ENCODE peak calls at places on chromosomes 6 and 20, in six cellular contexts. O is Karpas-422, S is mesendoderm, R is SK-N-SH, L is keratinocyte, J is neuronal stem cell. B is an unnamed sample.

GRCh38 chr6:4668271-4669179 is 107.7 kb upstream of the CDYL start:
- DNase-seq in R (no peak), S (no peak), O (no peak), L (no peak), J (no peak), B (peak; percentile 69)

GRCh38 chr20:18981956-18982539 is 168.5 kb downstream of the SCP2D1 start:
- DNase-seq in S (no peak), O (peak; percentile 22), L (no peak), J (no peak), R (no peak), B (no peak)

GRCh38 chr20:33477386-33478234 is 12.3 kb upstream of the CBFA2T2 start:
- DNase-seq in R (no peak), O (peak; percentile 68), S (peak; percentile 42), L (no peak), J (no peak), B (no peak)

GRCh38 chr6:139337830-139338229 is 36.6 kb downstream of the CITED2 start:
- DNase-seq in J (no peak), S (no peak), R (no peak), O (no peak), L (no peak), B (peak; percentile 38)

GRCh38 chr6:13457577-13457976 is 29.8 kb downstream of the GFOD1 start:
- DNase-seq in R (no peak), L (no peak), S (no peak), J (no peak), O (no peak), B (peak; percentile 68)

GRCh38 chr6:100998111-100998510 is 117.0 kb upstream of the ASCC3 start:
- DNase-seq in R (no peak), O (no peak), S (no peak), L (no peak), J (no peak), B (peak; percentile 21)

GRCh38 chr6:12238191-12238590 is 52.0 kb upstream of the EDN1 start:
- DNase-seq in S (no peak), O (no peak), R (no peak), L (no peak), J (no peak), B (no peak)

GRCh38 chr6:49423817-49424216 is 39.2 kb downstream of the MMUT start:
- DNase-seq in S (peak; percentile 5), O (no peak), L (no peak), R (peak; percentile 16), J (no peak), B (peak; percentile 16)

GRCh38 chr20:400451-401275 is 7.4 kb upstream of the RBCK1 start:
- DNase-seq in O (peak; percentile 57), J (no peak), R (peak; percentile 53), S (peak; percentile 19), L (no peak), B (peak; percentile 24)

GRCh38 chr6:165636015-165636414 is 27.0 kb downstream of the PDE10A start:
- DNase-seq in S (peak; percentile 48), J (no peak), O (no peak), R (no peak), L (no peak), B (no peak)

GRCh38 chr6:68901044-68901443 is 266.0 kb downstream of the ADGRB3 start:
- DNase-seq in S (no peak), O (no peak), L (no peak), J (no peak), R (no peak), B (no peak)

GRCh38 chr20:53550590-53551187 is 43.0 kb downstream of the ZNF217 start:
- DNase-seq in L (no peak), S (no peak), O (no peak), J (no peak), R (no peak), B (no peak)

GRCh38 chr20:32763202-32763999 is 1.2 kb downstream of the DNMT3B start:
- DNase-seq in J (no peak), O (no peak), R (peak; percentile 56), S (peak; percentile 62), L (no peak), B (peak; percentile 24)

GRCh38 chr20:39164642-39165041 is 202.5 kb downstream of the DHX35 start:
- DNase-seq in R (no peak), L (no peak), O (no peak), S (no peak), J (no peak), B (no peak)

GRCh38 chr20:23195635-23196034 is 109.5 kb upstream of the CD93 start:
- DNase-seq in O (peak; percentile 77), S (no peak), R (no peak), L (no peak), J (no peak), B (no peak)

GRCh38 chr6:85389180-85389797 is 60.6 kb upstream of the NT5E start:
- DNase-seq in J (no peak), O (no peak), L (no peak), R (no peak), S (no peak), B (no peak)

GRCh38 chr6:56714982-56715456 is 72.3 kb upstream of the DST start:
- DNase-seq in S (peak; percentile 85), J (no peak), L (no peak), O (no peak), R (peak; percentile 55), B (peak; percentile 87)

GRCh38 chr20:62977613-62978558 is 25.4 kb downstream of the SLC17A9 start:
- DNase-seq in L (no peak), O (peak; percentile 90), S (no peak), J (no peak), R (peak; percentile 61), B (no peak)

GRCh38 chr20:62980380-62980960 is 26.3 kb downstream of the BHLHE23 start:
- DNase-seq in L (no peak), J (no peak), R (no peak), S (no peak), O (no peak), B (no peak)

GRCh38 chr20:62979876-62980373 is 26.8 kb downstream of the BHLHE23 start:
- DNase-seq in L (no peak), J (peak; percentile 32), S (no peak), O (no peak), R (no peak), B (no peak)

GRCh38 chr20:62979310-62979709 is 26.8 kb downstream of the SLC17A9 start:
- DNase-seq in J (no peak), R (no peak), S (no peak), L (no peak), O (peak; percentile 55), B (no peak)

GRCh38 chr20:62978559-62978938 is 26.0 kb downstream of the SLC17A9 start:
- DNase-seq in O (no peak), L (no peak), R (no peak), J (no peak), S (no peak), B (no peak)
- H3K9ac ChIP-seq in O (peak overlapping the region; percentile 38), L (no peak overlapping the region), R (no peak overlapping the region), J (no peak overlapping the region), S (no peak overlapping the region), B (no peak overlapping the region)

GRCh38 chr6:27777126-27777525 is 135.1 kb downstream of the OR2B2 start:
- DNase-seq in L (no peak), J (no peak), R (no peak), S (peak; percentile 16), O (no peak), B (no peak)
- H3K9ac ChIP-seq in L (no peak overlapping the region), J (no peak overlapping the region), R (no peak overlapping the region), S (peak overlapping the region; percentile 69), O (no peak overlapping the region), B (no peak overlapping the region)

GRCh38 chr6:63760199-63760598 is 124.6 kb downstream of the PHF3 start:
- DNase-seq in L (no peak), S (no peak), J (no peak), O (peak; percentile 21), R (no peak), B (no peak)

GRCh38 chr6:63765828-63766227 is 130.2 kb downstream of the PHF3 start:
- DNase-seq in R (no peak), J (no peak), S (no peak), L (no peak), O (no peak), B (no peak)

GRCh38 chr6:63759605-63760004 is 124.0 kb downstream of the PHF3 start:
- DNase-seq in S (no peak), R (no peak), L (no peak), J (no peak), O (peak; percentile 14), B (peak; percentile 3)

DNA sequence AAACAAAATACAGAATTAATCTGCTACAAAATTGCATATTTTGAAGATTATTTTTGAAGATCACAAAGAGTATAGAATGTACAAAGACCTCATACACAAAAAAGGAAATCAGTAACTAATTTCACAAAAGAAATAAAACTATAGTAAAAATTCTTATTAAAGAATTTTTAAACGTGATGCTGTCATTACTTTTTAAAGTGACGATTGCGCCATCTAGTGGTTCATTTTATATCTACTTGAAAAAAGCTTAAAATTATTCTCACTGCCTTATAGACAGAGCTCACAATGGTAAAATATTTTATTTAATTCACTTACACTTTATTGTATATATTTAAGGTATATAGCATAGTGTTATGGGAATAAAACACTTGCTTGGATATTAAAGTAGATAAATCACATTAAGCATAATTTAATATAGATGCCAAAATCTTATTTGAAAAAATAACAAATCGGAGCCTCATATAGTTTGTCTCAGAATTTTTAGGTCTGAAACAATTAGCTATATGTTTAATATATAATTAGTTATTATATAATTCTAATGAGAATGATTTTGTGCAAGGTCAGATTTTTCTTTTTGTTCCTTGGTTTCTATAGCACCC is 128.8 kb downstream of the PHF3 start:
- DNase-seq in J (peak; percentile 41), S (no peak), L (no peak), R (no peak), O (peak; percentile 80), B (peak; percentile 54)
- H3K9ac ChIP-seq in J (no peak overlapping the region), S (no peak overlapping the region), L (no peak overlapping the region), R (no peak overlapping the region), O (no peak overlapping the region), B (no peak overlapping the region)

GRCh38 chr6:111087106-111087835 is at the start of gene SLC16A10:
- DNase-seq in J (peak; percentile 82), S (peak; percentile 79), R (peak; percentile 97), O (peak; percentile 87), L (no peak), B (peak; percentile 33)

GRCh38 chr6:111087871-111088667 is 766 bp downstream of the SLC16A10 start:
- DNase-seq in J (peak; percentile 26), S (peak; percentile 52), L (no peak), R (peak; percentile 53), O (peak; percentile 46), B (peak; percentile 6)

GRCh38 chr6:111088668-111089003 is 1.3 kb downstream of the SLC16A10 start:
- DNase-seq in R (no peak), O (no peak), L (no peak), S (no peak), J (no peak), B (no peak)

GRCh38 chr6:111090766-111091165 is 3.5 kb downstream of the SLC16A10 start:
- DNase-seq in L (no peak), S (no peak), J (no peak), O (no peak), R (no peak), B (no peak)

DNA sequence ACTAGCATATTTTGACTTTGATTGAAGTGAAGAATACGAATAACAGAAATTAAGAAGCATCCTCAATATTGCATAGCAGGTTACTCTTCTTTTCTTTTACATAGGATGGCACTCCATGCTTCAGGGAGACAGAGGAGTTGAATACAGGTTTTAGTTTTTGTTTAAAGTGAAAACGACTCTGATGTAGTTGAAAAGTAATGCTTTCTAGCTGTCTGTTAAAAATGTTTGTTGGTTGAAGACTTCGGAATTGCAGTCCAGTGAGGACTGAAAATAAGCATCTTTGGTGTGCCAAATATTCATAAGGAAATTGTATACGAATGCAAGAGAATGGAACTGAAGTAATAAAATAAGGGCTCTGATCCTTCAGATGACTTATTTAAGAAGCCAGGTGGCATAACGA is 618 bp upstream of the SLC16A10 start:
- DNase-seq in L (no peak), R (no peak), O (no peak), J (no peak), S (no peak), B (no peak)
- H3K9ac ChIP-seq in L (no peak overlapping the region), R (no peak overlapping the region), O (peak overlapping the region; percentile 59), J (no peak overlapping the region), S (peak overlapping the region; percentile 37), B (no peak overlapping the region)

B was measured in GM23248.